ENCODE peak calls at places on chromosomes 4 and X, in six cellular contexts. A is esophagus squamous epithelium, I is A549, E is GM06990, F is lung, R is NB4. S is an unnamed sample.

GRCh38 chrX:51851507-51852085 is 41.8 kb upstream of the MAGED1 start:
- DNase-seq in E (peak), R (no peak), F (no peak), A (no peak), I (no peak), S (no peak)

GRCh38 chr4:117479673-117480072 is 394.3 kb upstream of the TRAM1L1 start:
- DNase-seq in E (no peak), F (no peak), R (no peak), A (no peak), I (no peak), S (no peak)

GRCh38 chrX:80306007-80306406 is 114.2 kb upstream of the TENT5D start:
- DNase-seq in F (no peak), I (no peak), E (no peak), A (no peak), R (no peak), S (no peak)

GRCh38 chrX:41265615-41266014 is 68.3 kb upstream of the DDX3X start:
- DNase-seq in A (no peak), R (peak), F (no peak), I (no peak), E (no peak), S (peak)

GRCh38 chr4:12636191-12636590 is 847.9 kb downstream of the RAB28 start:
- DNase-seq in R (no peak), E (no peak), A (no peak), F (no peak), I (no peak), S (no peak)

GRCh38 chr4:41590591-41590990 is 52.6 kb downstream of the LIMCH1 start:
- DNase-seq in R (no peak), A (no peak), E (no peak), I (no peak), F (peak), S (no peak)

GRCh38 chr4:139266583-139267257 is 13.3 kb downstream of the MGARP start:
- DNase-seq in I (peak), F (peak), E (peak), R (peak), A (peak), S (peak)

GRCh38 chr4:26263165-26263564 is 57.6 kb upstream of the RBPJ start:
- DNase-seq in I (no peak), R (peak), E (peak), A (no peak), F (no peak), S (no peak)

GRCh38 chrX:111244238-111244750 is 26.0 kb downstream of the CAPN6 start:
- DNase-seq in A (no peak), I (peak), R (peak), E (no peak), F (no peak), S (no peak)

GRCh38 chr4:9898596-9899345 is 117.3 kb downstream of the DRD5 start:
- DNase-seq in R (peak), I (peak), F (peak), A (no peak), E (no peak), S (no peak)

GRCh38 chrX:42195506-42195905 is 272.2 kb upstream of the CASK start:
- DNase-seq in R (no peak), F (no peak), E (no peak), I (no peak), A (no peak), S (no peak)

DNA sequence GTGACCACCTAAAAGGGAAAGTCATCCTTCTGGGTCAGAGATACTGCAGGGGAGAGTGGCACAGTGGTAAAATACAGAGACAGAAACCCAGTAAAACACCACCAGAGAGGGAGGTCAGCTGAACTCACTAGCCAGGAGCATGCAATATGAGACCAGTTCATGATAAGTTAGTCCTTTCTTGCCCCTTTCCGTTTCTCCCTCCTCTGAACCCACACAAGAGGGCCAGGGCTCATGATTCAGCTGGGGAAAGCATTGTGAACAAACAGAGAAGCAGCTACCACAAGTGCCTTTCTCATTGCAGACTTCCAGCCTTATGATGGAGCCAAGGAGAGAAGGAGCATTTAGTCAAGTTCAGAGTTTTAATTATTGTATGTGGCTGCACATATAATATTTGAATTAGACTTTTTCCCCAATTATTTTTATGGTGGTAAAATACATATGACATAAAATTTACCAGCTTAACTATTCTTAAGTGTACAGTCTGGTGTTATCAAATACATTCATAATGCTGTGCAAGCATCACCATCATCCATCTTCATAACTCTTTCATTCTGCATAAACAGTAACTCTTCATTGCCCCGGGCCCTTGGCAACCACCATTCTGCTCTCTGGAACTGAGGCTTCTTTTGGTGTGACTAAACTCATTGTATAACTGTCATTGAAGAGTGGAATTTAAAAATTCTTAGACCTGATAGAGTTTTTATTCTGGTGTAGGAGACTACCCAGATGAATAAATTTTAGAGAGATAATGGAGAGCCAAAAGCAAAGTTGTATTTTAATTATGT is 114.6 kb downstream of the DDIT4L start:
- DNase-seq in I (no peak), R (no peak), E (no peak), F (no peak), A (no peak), S (no peak)
- H3K4me3 ChIP-seq in I (no peak), R (no peak), E (no peak), F (no peak), A (no peak), S (no peak)

GRCh38 chr4:107682306-107682705 is 37.7 kb downstream of the PAPSS1 start:
- DNase-seq in A (no peak), E (no peak), R (no peak), I (no peak), F (no peak), S (no peak)
- H3K4me3 ChIP-seq in A (no peak), E (no peak), R (no peak), I (no peak), F (no peak), S (no peak)

GRCh38 chrX:10157545-10157944 is 770 bp downstream of the CLCN4 start:
- DNase-seq in A (no peak), I (no peak), E (no peak), F (no peak), R (no peak), S (no peak)
- H3K4me3 ChIP-seq in A (no peak), I (peak), E (peak), F (no peak), R (no peak), S (no peak)

GRCh38 chrX:39716401-39716800 is 381.4 kb downstream of the BCOR start:
- DNase-seq in R (no peak), A (no peak), E (no peak), F (no peak), I (no peak), S (no peak)
- H3K4me3 ChIP-seq in R (no peak), A (no peak), E (no peak), F (no peak), I (no peak), S (no peak)

GRCh38 chrX:63784346-63784901 is 590 bp downstream of the ARHGEF9 start:
- DNase-seq in I (no peak), F (no peak), E (no peak), A (no peak), R (no peak), S (no peak)

GRCh38 chrX:63784902-63785692 is at the start of gene ARHGEF9:
- DNase-seq in I (no peak), F (no peak), E (peak), A (no peak), R (no peak), S (no peak)
- H3K4me3 ChIP-seq in I (no peak), F (no peak), E (no peak), A (peak), R (no peak), S (peak)

GRCh38 chr4:23891064-23891421 is 1.2 kb upstream of the PPARGC1A start:
- DNase-seq in A (no peak), E (no peak), I (no peak), R (no peak), F (no peak), S (no peak)
- H3K4me3 ChIP-seq in A (peak), E (no peak), I (no peak), R (no peak), F (no peak), S (no peak)

DNA sequence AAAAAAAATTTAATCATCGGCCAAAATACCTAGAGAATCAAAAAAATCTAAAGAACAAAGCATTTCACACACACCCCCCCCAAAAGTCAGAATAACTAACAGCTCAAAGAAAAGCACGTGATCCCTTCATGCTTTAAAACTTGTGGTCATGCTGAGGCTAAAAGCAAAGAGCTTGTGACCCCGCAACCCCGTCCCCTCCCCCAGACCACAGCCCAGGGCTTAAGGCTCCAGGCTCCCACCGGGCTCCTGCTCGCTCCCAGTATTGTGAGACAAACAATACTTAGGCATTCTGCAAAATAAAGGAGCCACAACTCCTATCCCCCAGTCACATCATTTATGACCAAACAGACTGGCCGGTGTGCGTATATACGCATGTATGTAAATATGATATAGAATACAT is 62.1 kb upstream of the CCDC160 start:
- DNase-seq in E (no peak), A (no peak), R (no peak), I (no peak), F (no peak), S (no peak)
- H3K4me3 ChIP-seq in E (no peak), A (no peak), R (no peak), I (no peak), F (no peak), S (no peak)